ENCODE peak calls at places on chromosomes 13 and 19, in seven cellular contexts. X is thoracic aorta, J is NCI-H82, N is mammary epithelial cell, B is NCI-H446 treated with DMSO at 0.1 percent for 48 hours, V is GM10248, S is A549. K is an unnamed sample.

GRCh38 chr13:44899967-44900366 is 89.3 kb downstream of the NUFIP1 start:
- DNase-seq in X (no peak), J (peak), N (no peak), B (peak), V (no peak), S (no peak), K (peak)

GRCh38 chr19:55443045-55443823 is at the start of gene SHISA7:
- DNase-seq in X (no peak), J (peak), N (no peak), B (no peak), V (no peak), S (peak), K (no peak)

GRCh38 chr19:29714953-29715694 is at the start of gene C19orf12:
- DNase-seq in X (no peak), J (peak), N (peak), B (no peak), V (peak), S (peak), K (peak)

GRCh38 chr19:40341601-40342482 is 6.4 kb downstream of the C19orf47 start:
- DNase-seq in X (peak), J (no peak), N (no peak), B (no peak), V (no peak), S (no peak), K (peak)

GRCh38 chr13:51614350-51614786 is 30.1 kb downstream of the WDFY2 start:
- DNase-seq in X (no peak), J (peak), N (no peak), B (peak), V (peak), S (no peak), K (no peak)

GRCh38 chr13:112702341-112702982 is 12.6 kb downstream of the ATP11A start:
- DNase-seq in X (no peak), J (no peak), N (no peak), B (no peak), V (no peak), S (no peak), K (no peak)

GRCh38 chr13:87554045-87554444 is 117.1 kb upstream of the SLITRK5 start:
- DNase-seq in X (no peak), J (no peak), N (no peak), B (no peak), V (no peak), S (no peak), K (no peak)

GRCh38 chr19:18173054-18173571 is 500 bp upstream of the IFI30 start:
- DNase-seq in X (no peak), J (no peak), N (no peak), B (no peak), V (peak), S (no peak), K (no peak)

GRCh38 chr19:42273407-42274064 is 4.5 kb downstream of the CIC start:
- DNase-seq in X (no peak), J (no peak), N (no peak), B (no peak), V (no peak), S (no peak), K (no peak)

GRCh38 chr19:43639507-43640423 is at the start of gene CADM4:
- DNase-seq in X (no peak), J (peak), N (no peak), B (no peak), V (peak), S (no peak), K (no peak)

GRCh38 chr13:40206241-40207109 is 460.0 kb downstream of the FOXO1 start:
- DNase-seq in X (no peak), J (no peak), N (peak), B (peak), V (peak), S (no peak), K (peak)

GRCh38 chr19:41305923-41306322 is 4.0 kb upstream of the CCDC97 start:
- DNase-seq in X (no peak), J (no peak), N (no peak), B (no peak), V (no peak), S (no peak), K (no peak)